ENCODE peak calls at places on chromosomes 4 and X, in ten cellular contexts. H is H1, S is cardiac muscle cell, E is lower lobe of right lung, D is A549, B is hepatocyte, A is fibroblast of lung, F is heart right ventricle, L is foreskin fibroblast, I is MM.1S. O is an unnamed sample.

GRCh38 chrX:84168095-84168494 is 19.9 kb downstream of the RPS6KA6 start:
- DNase-seq in I (no peak), L (peak), B (no peak), S (no peak), A (no peak), H (no peak), E (no peak), D (peak), F (no peak), O (no peak)

GRCh38 chr4:93764647-93765246 is 63.8 kb upstream of the ATOH1 start:
- DNase-seq in E (no peak), I (peak), H (no peak), B (peak), A (peak), F (no peak), D (peak), L (peak), S (peak), O (no peak)

GRCh38 chrX:20906571-20906970 is 467.6 kb upstream of the CNKSR2 start:
- DNase-seq in D (peak), I (no peak), F (no peak), S (no peak), H (no peak), L (no peak), B (no peak), A (no peak), E (no peak), O (no peak)

GRCh38 chr4:118997601-118998000 is 108.9 kb downstream of the SYNPO2 start:
- DNase-seq in A (no peak), I (no peak), E (no peak), L (peak), B (peak), S (no peak), D (no peak), F (no peak), H (no peak), O (no peak)

GRCh38 chr4:52173470-52174055 is 122.5 kb downstream of the SPATA18 start:
- DNase-seq in H (no peak), E (no peak), B (no peak), D (no peak), I (no peak), A (peak), S (peak), L (peak), F (peak), O (no peak)

GRCh38 chrX:133776072-133776471 is 209.3 kb downstream of the GPC3 start:
- DNase-seq in A (peak), B (no peak), S (peak), E (peak), H (peak), I (no peak), D (peak), L (peak), F (no peak), O (peak)

GRCh38 chrX:154490021-154490413 is 412 bp downstream of the SLC10A3 start:
- DNase-seq in E (no peak), S (peak), D (peak), B (peak), I (peak), H (no peak), L (peak), A (peak), F (no peak), O (no peak)

GRCh38 chr4:31585503-31585902 is 865.3 kb downstream of the PCDH7 start:
- DNase-seq in D (no peak), H (no peak), S (no peak), E (no peak), A (no peak), B (no peak), I (no peak), F (no peak), L (no peak), O (no peak)

GRCh38 chrX:17495052-17495451 is 120.1 kb downstream of the NHS start:
- DNase-seq in I (no peak), H (no peak), F (no peak), L (no peak), E (no peak), S (no peak), D (peak), B (no peak), A (no peak), O (no peak)

GRCh38 chrX:134632386-134632785 is 25.9 kb downstream of the PLAC1 start:
- DNase-seq in A (no peak), L (no peak), E (no peak), D (no peak), S (no peak), B (no peak), F (no peak), I (no peak), H (no peak), O (no peak)

GRCh38 chr4:89847571-89848325 is 10.8 kb upstream of the SNCA start:
- DNase-seq in E (no peak), B (no peak), D (no peak), A (no peak), L (no peak), S (peak), I (no peak), F (no peak), H (no peak), O (no peak)

GRCh38 chrX:121128946-121129345 is 81.5 kb downstream of the GLUD2 start:
- DNase-seq in A (no peak), I (no peak), B (no peak), F (no peak), D (no peak), S (no peak), H (no peak), L (no peak), E (no peak), O (no peak)

GRCh38 chr4:16598241-16599224 is 299.9 kb downstream of the LDB2 start:
- DNase-seq in H (no peak), B (peak), F (no peak), S (peak), L (no peak), E (no peak), I (no peak), D (peak), A (peak), O (no peak)

GRCh38 chrX:130682990-130683389 is 220.0 kb downstream of the ENOX2 start:
- DNase-seq in B (no peak), L (peak), H (no peak), D (no peak), S (peak), I (no peak), E (no peak), F (no peak), A (peak), O (no peak)

GRCh38 chrX:150224676-150225075 is 138.4 kb upstream of the MAMLD1 start:
- DNase-seq in L (no peak), D (no peak), S (no peak), B (no peak), A (no peak), F (no peak), I (no peak), H (no peak), E (no peak), O (no peak)

GRCh38 chrX:130120746-130121504 is 10.6 kb upstream of the ELF4 start:
- DNase-seq in A (peak), I (peak), F (peak), E (peak), S (peak), B (peak), H (no peak), L (peak), D (peak), O (peak)

GRCh38 chr4:128958194-128958593 is 135.1 kb downstream of the SCLT1 start:
- DNase-seq in I (no peak), E (no peak), S (peak), B (peak), A (peak), L (no peak), D (no peak), F (peak), H (no peak), O (no peak)

GRCh38 chr4:20253272-20253798 is 1.6 kb downstream of the SLIT2 start:
- DNase-seq in B (no peak), L (no peak), F (no peak), A (peak), D (no peak), E (no peak), S (peak), I (no peak), H (no peak), O (no peak)

GRCh38 chr4:91830681-91831395 is 472.9 kb upstream of the GRID2 start:
- DNase-seq in F (no peak), H (no peak), E (no peak), B (no peak), I (no peak), D (no peak), A (no peak), S (no peak), L (no peak), O (no peak)

GRCh38 chr4:4694296-4694772 is 152.5 kb upstream of the STX18 start:
- DNase-seq in A (peak), E (no peak), B (peak), L (peak), S (peak), D (no peak), I (no peak), H (peak), F (peak), O (no peak)

GRCh38 chrX:9662148-9662547 is 103.5 kb downstream of the GPR143 start:
- DNase-seq in I (no peak), L (peak), E (no peak), F (no peak), B (no peak), D (no peak), A (no peak), H (no peak), S (peak), O (no peak)

GRCh38 chrX:2463973-2464676 is 36.7 kb downstream of the DHRSX start:
- DNase-seq in F (no peak), S (no peak), D (peak), H (no peak), I (no peak), B (no peak), A (peak), L (no peak), E (peak), O (no peak)

GRCh38 chrX:53511302-53511701 is 77.1 kb upstream of the HSD17B10 start:
- DNase-seq in D (no peak), I (no peak), F (no peak), B (no peak), S (no peak), A (no peak), E (peak), H (no peak), L (no peak), O (no peak)

GRCh38 chr4:67087897-67088296 is 457.4 kb downstream of the CENPC start:
- DNase-seq in A (no peak), B (peak), S (peak), H (peak), L (no peak), F (peak), D (peak), I (peak), E (no peak), O (no peak)

GRCh38 chr4:100843897-100844296 is 326.1 kb upstream of the EMCN start:
- DNase-seq in H (no peak), F (no peak), D (no peak), L (no peak), A (no peak), S (no peak), B (no peak), E (no peak), I (no peak), O (no peak)

GRCh38 chr4:159016527-159017137 is 86.2 kb upstream of the RAPGEF2 start:
- DNase-seq in I (peak), B (peak), D (no peak), S (peak), E (no peak), F (no peak), L (no peak), A (peak), H (no peak), O (no peak)

GRCh38 chr4:43047044-43047443 is 154.5 kb downstream of the GRXCR1 start:
- DNase-seq in S (no peak), I (no peak), L (no peak), E (no peak), F (no peak), H (no peak), A (no peak), D (no peak), B (no peak), O (no peak)

GRCh38 chrX:19811807-19812604 is 75.4 kb downstream of the SH3KBP1 start:
- DNase-seq in F (no peak), D (no peak), B (no peak), I (no peak), A (peak), L (no peak), S (peak), H (no peak), E (no peak), O (no peak)

GRCh38 chr4:8705161-8706145 is 112.9 kb downstream of the CPZ start:
- DNase-seq in E (peak), L (no peak), A (no peak), F (no peak), B (no peak), H (no peak), I (no peak), S (no peak), D (no peak), O (no peak)

GRCh38 chr4:127993150-127993549 is 27.9 kb downstream of the ABHD18 start:
- DNase-seq in F (no peak), B (no peak), H (no peak), I (no peak), E (no peak), S (no peak), D (no peak), L (no peak), A (no peak), O (no peak)

GRCh38 chr4:56315041-56315440 is 72.2 kb downstream of the AASDH start:
- DNase-seq in S (no peak), H (no peak), A (no peak), L (no peak), I (no peak), D (no peak), B (no peak), F (no peak), E (no peak), O (no peak)

GRCh38 chr4:182748949-182749348 is 168.2 kb downstream of the DCTD start:
- DNase-seq in E (no peak), L (peak), S (no peak), F (no peak), H (no peak), D (no peak), I (no peak), B (no peak), A (no peak), O (no peak)

GRCh38 chr4:8771666-8772065 is 100.0 kb downstream of the HMX1 start:
- DNase-seq in I (peak), A (no peak), B (no peak), L (no peak), H (no peak), S (no peak), D (no peak), F (no peak), E (peak), O (no peak)

GRCh38 chr4:78592104-78592783 is 40.7 kb downstream of the ANXA3 start:
- DNase-seq in S (no peak), A (no peak), H (no peak), B (no peak), F (no peak), E (no peak), L (no peak), D (peak), I (no peak), O (no peak)

GRCh38 chrX:21702725-21703228 is 44.6 kb upstream of the KLHL34 start:
- DNase-seq in F (no peak), E (no peak), H (no peak), L (no peak), A (no peak), B (no peak), S (no peak), I (no peak), D (no peak), O (no peak)

GRCh38 chr4:147453561-147454141 is 27.2 kb upstream of the EDNRA start:
- DNase-seq in S (peak), A (peak), E (no peak), F (no peak), D (peak), I (no peak), L (peak), H (no peak), B (peak), O (no peak)

GRCh38 chr4:6239968-6240367 is 29.7 kb upstream of the WFS1 start:
- DNase-seq in I (no peak), F (no peak), A (no peak), B (no peak), E (peak), S (no peak), H (no peak), D (no peak), L (no peak), O (no peak)

GRCh38 chr4:146291313-146291712 is 77.0 kb downstream of the REELD1 start:
- DNase-seq in E (no peak), A (no peak), F (no peak), H (no peak), I (no peak), D (no peak), L (no peak), B (no peak), S (no peak), O (no peak)
- TF ChIP-seq CTCF in E (no peak), A (no peak), F (no peak), H (peak), I (no peak), D (no peak), L (no peak), B (no peak), S (no peak), O (no peak)

GRCh38 chrX:11678174-11678573 is 12.5 kb upstream of the ARHGAP6 start:
- DNase-seq in E (no peak), A (peak), S (peak), B (no peak), F (no peak), L (peak), D (no peak), H (no peak), I (no peak), O (no peak)
- TF ChIP-seq CTCF in E (no peak), A (peak), S (peak), B (peak), F (no peak), L (peak), D (no peak), H (peak), I (peak), O (no peak)

GRCh38 chr4:38069271-38069760 is 109.1 kb downstream of the PTTG2 start:
- DNase-seq in A (peak), D (peak), L (peak), F (no peak), B (peak), I (peak), E (no peak), H (no peak), S (peak), O (no peak)
- TF ChIP-seq CTCF in A (peak), D (peak), L (peak), F (no peak), B (peak), I (peak), E (peak), H (peak), S (peak), O (no peak)

DNA sequence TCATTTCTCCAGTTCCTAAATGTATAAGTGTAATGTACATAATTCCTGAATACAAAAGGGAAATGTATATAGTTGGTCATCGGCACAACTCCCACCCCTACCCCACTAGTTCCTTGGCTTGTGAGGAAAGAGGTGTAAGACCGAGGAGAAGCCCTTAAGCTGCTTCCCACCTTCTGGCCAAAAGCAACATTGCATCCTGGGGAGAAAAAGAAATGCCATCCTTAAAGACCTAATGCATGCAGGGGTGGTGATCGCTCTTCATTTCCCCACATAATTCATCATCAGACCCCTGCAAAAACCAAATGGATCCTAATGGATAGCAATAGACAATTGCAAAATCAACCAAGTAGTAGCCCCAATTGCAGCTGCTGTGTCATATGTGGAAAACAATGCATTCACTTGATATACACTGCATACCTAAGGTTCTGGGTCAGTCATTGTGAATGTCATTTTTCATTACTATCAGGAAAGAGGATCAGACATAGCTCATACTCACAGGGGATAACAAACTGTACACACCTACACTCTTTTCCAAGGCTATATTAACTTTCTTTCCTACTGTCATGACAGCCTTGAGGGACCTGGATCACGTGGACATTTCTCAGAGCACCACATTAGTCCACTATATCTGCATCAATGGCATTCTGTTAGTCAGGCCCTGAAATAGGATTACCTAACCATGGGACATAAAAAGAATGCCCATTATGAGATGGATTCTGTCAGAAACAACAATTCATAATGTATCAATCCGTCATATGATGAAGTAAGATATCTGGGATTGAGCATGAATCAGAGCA is 31.7 kb upstream of the NFXL1 start:
- DNase-seq in B (no peak), A (no peak), H (no peak), F (no peak), E (no peak), S (no peak), D (no peak), I (no peak), L (peak), O (no peak)
- TF ChIP-seq CTCF in B (no peak), A (peak), H (peak), F (no peak), E (no peak), S (no peak), D (no peak), I (no peak), L (no peak), O (no peak)

GRCh38 chrX:38985375-38985774 is 184.1 kb downstream of the MID1IP1 start:
- DNase-seq in B (no peak), A (peak), D (peak), H (no peak), F (no peak), E (no peak), I (peak), S (peak), L (peak), O (no peak)
- TF ChIP-seq CTCF in B (no peak), A (no peak), D (peak), H (no peak), F (no peak), E (peak), I (peak), S (peak), L (no peak), O (no peak)

GRCh38 chr4:102715057-102715456 is 45.7 kb downstream of the MANBA start:
- DNase-seq in S (no peak), L (peak), E (no peak), H (no peak), B (no peak), I (no peak), A (no peak), F (no peak), D (no peak), O (no peak)
- TF ChIP-seq CTCF in S (no peak), L (no peak), E (no peak), H (peak), B (no peak), I (no peak), A (no peak), F (no peak), D (no peak), O (no peak)